ENCODE peak calls at places on chromosome 19, in seven cellular contexts. P is nephron progenitor cell; Z is RPMI7951; R is brain microvascular endothelial cell; N is activated CD8-positive, alpha-beta memory T cell treated with anti-CD3 and anti-CD28 coated beads for 4 hours; X is ELF-1; Q is NCI-H1105 treated with DMSO at 0.1 percent for 48 hours. H is an unnamed sample.

GRCh38 chr19:39252458-39252857 is 3.8 kb upstream of the IFNL4 start:
- DNase-seq in P (no peak), Z (no peak), R (no peak), N (no peak), X (no peak), Q (no peak), H (no peak)

GRCh38 chr19:51246153-51246552 is 4.7 kb upstream of the SIGLECL1 start:
- DNase-seq in P (no peak), Z (peak), R (peak), N (no peak), X (no peak), Q (no peak), H (peak)

GRCh38 chr19:14886032-14886431 is at the start of gene OR7A17:
- DNase-seq in P (no peak), Z (no peak), R (no peak), N (no peak), X (no peak), Q (no peak), H (no peak)

GRCh38 chr19:32750441-32751055 is 31.0 kb downstream of the TDRD12 start:
- DNase-seq in P (no peak), Z (no peak), R (no peak), N (no peak), X (no peak), Q (no peak), H (no peak)

GRCh38 chr19:48308695-48309586 is 16.4 kb upstream of the EMP3 start:
- DNase-seq in P (no peak), Z (no peak), R (no peak), N (no peak), X (peak), Q (no peak), H (no peak)

GRCh38 chr19:19202707-19203011 is 555 bp downstream of the NR2C2AP start:
- DNase-seq in P (no peak), Z (no peak), R (no peak), N (no peak), X (peak), Q (no peak), H (no peak)

GRCh38 chr19:4375164-4375619 is 25.2 kb downstream of the SH3GL1 start:
- DNase-seq in P (no peak), Z (peak), R (no peak), N (no peak), X (peak), Q (no peak), H (no peak)

GRCh38 chr19:3338541-3339181 is 27.7 kb upstream of the NFIC start:
- DNase-seq in P (peak), Z (no peak), R (no peak), N (peak), X (no peak), Q (no peak), H (no peak)

GRCh38 chr19:51440846-51441409 is 17.3 kb downstream of the SIGLEC8 start:
- DNase-seq in P (no peak), Z (peak), R (no peak), N (peak), X (no peak), Q (no peak), H (peak)

GRCh38 chr19:14370169-14370998 is 10.9 kb upstream of the ADGRE5 start:
- DNase-seq in P (no peak), Z (no peak), R (no peak), N (no peak), X (no peak), Q (no peak), H (no peak)

GRCh38 chr19:2274937-2275535 is 6.9 kb downstream of the PEAK3 start:
- DNase-seq in P (peak), Z (peak), R (peak), N (no peak), X (peak), Q (peak), H (peak)

GRCh38 chr19:43625918-43626579 is 6.6 kb upstream of the ZNF428 start:
- DNase-seq in P (no peak), Z (no peak), R (no peak), N (no peak), X (peak), Q (no peak), H (no peak)

GRCh38 chr19:11849264-11849615 is 714 bp downstream of the ZNF439 start:
- DNase-seq in P (no peak), Z (no peak), R (no peak), N (no peak), X (no peak), Q (no peak), H (no peak)

GRCh38 chr19:35904312-35905068 is 2.2 kb downstream of the HCST start:
- DNase-seq in P (no peak), Z (no peak), R (no peak), N (no peak), X (no peak), Q (no peak), H (no peak)

GRCh38 chr19:33195711-33196347 is 1.7 kb downstream of the LRP3 start:
- DNase-seq in P (no peak), Z (no peak), R (no peak), N (no peak), X (no peak), Q (no peak), H (no peak)

GRCh38 chr19:43784981-43785808 is 4.4 kb upstream of the KCNN4 start:
- DNase-seq in P (peak), Z (peak), R (peak), N (peak), X (peak), Q (peak), H (peak)

GRCh38 chr19:35879770-35880317 is 11.5 kb downstream of the APLP1 start:
- DNase-seq in P (peak), Z (peak), R (peak), N (no peak), X (peak), Q (peak), H (peak)

GRCh38 chr19:13212759-13213330 is 62.6 kb downstream of the IER2 start:
- DNase-seq in P (peak), Z (peak), R (peak), N (peak), X (peak), Q (peak), H (peak)

GRCh38 chr19:50658438-50659317 is 9.4 kb downstream of the C19orf81 start:
- DNase-seq in P (peak), Z (peak), R (peak), N (peak), X (peak), Q (no peak), H (peak)

GRCh38 chr19:17847538-17848366 is at the start of gene JAK3:
- DNase-seq in P (peak), Z (peak), R (peak), N (peak), X (peak), Q (no peak), H (no peak)

GRCh38 chr19:8000298-8001038 is 5.0 kb downstream of the ELAVL1 start:
- DNase-seq in P (no peak), Z (no peak), R (no peak), N (no peak), X (no peak), Q (no peak), H (no peak)

GRCh38 chr19:49442793-49443365 is 1.6 kb upstream of the SLC17A7 start:
- DNase-seq in P (peak), Z (peak), R (peak), N (no peak), X (peak), Q (peak), H (peak)

GRCh38 chr19:18470153-18470552 is 32.2 kb upstream of the ISYNA1 start:
- DNase-seq in P (peak), Z (no peak), R (no peak), N (no peak), X (peak), Q (peak), H (no peak)

GRCh38 chr19:54431255-54431838 is 16.1 kb downstream of the TTYH1 start:
- DNase-seq in P (no peak), Z (no peak), R (peak), N (no peak), X (no peak), Q (peak), H (no peak)

H was measured in H4.